ENCODE peak calls at places on chromosomes 7 and 10, in nine cellular contexts. S is tibial artery, B is endodermal cell, G is GM23248, W is choroid plexus epithelial cell, H is heart right ventricle, T is ovary, D is astrocyte of the spinal cord, R is neural progenitor cell. O is an unnamed sample.

GRCh38 chr10:33134011-33134751 is 176.2 kb upstream of the ITGB1 start:
- DNase-seq in T (no peak), S (peak; percentile 83), H (no peak), R (no peak), D (peak; percentile 95), W (peak; percentile 89), G (peak; percentile 95), B (no peak), O (peak; percentile 64)

GRCh38 chr10:86721232-86721631 is 35.2 kb upstream of the BMPR1A start:
- DNase-seq in G (no peak), W (no peak), H (no peak), D (no peak), T (no peak), S (no peak), B (no peak), R (no peak), O (no peak)

GRCh38 chr10:103276941-103277712 is at the start of gene INA:
- DNase-seq in T (no peak), B (peak; percentile 89), R (peak; percentile 94), G (peak; percentile 71), H (no peak), W (peak; percentile 39), S (no peak), D (peak; percentile 29), O (peak; percentile 15)

GRCh38 chr7:44638611-44639557 is 32.5 kb downstream of the OGDH start:
- DNase-seq in S (peak; percentile 81), H (peak; percentile 57), B (peak; percentile 66), G (peak; percentile 81), T (peak; percentile 38), R (no peak), D (peak; percentile 74), W (peak; percentile 68), O (peak; percentile 72)

GRCh38 chr10:86730227-86730626 is 26.2 kb upstream of the BMPR1A start:
- DNase-seq in W (peak; percentile 54), T (peak; percentile 68), S (peak; percentile 79), G (no peak), B (no peak), R (no peak), D (peak; percentile 31), H (no peak), O (peak; percentile 37)

GRCh38 chr7:46859963-46860475 is 721.9 kb downstream of the TNS3 start:
- DNase-seq in B (no peak), T (no peak), H (no peak), G (peak; percentile 92), S (no peak), W (peak; percentile 18), R (no peak), D (peak; percentile 28), O (no peak)

GRCh38 chr7:2036786-2037185 is 196.0 kb downstream of the MAD1L1 start:
- DNase-seq in B (no peak), S (peak; percentile 42), G (no peak), R (no peak), T (peak; percentile 18), W (no peak), D (no peak), H (no peak), O (no peak)

GRCh38 chr7:6886198-6886597 is 60.1 kb upstream of the CCZ1B start:
- DNase-seq in T (no peak), D (no peak), R (no peak), G (no peak), S (no peak), H (no peak), B (no peak), W (no peak), O (no peak)

GRCh38 chr10:117762819-117763172 is 220.2 kb downstream of the EMX2 start:
- DNase-seq in D (no peak), W (peak; percentile 24), R (no peak), S (no peak), H (no peak), G (peak; percentile 79), B (peak; percentile 33), T (no peak), O (no peak)

GRCh38 chr10:117762126-117762818 is 219.7 kb downstream of the EMX2 start:
- DNase-seq in G (no peak), H (no peak), B (no peak), R (no peak), T (no peak), S (no peak), W (no peak), D (no peak), O (no peak)

GRCh38 chr10:117768333-117769045 is 225.9 kb downstream of the EMX2 start:
- DNase-seq in B (no peak), S (no peak), R (no peak), D (no peak), T (no peak), G (peak; percentile 52), W (no peak), H (no peak), O (no peak)

GRCh38 chr10:117759266-117759665 is 216.7 kb downstream of the EMX2 start:
- DNase-seq in H (no peak), R (no peak), D (no peak), W (no peak), S (no peak), T (no peak), G (no peak), B (peak; percentile 29), O (no peak)

DNA sequence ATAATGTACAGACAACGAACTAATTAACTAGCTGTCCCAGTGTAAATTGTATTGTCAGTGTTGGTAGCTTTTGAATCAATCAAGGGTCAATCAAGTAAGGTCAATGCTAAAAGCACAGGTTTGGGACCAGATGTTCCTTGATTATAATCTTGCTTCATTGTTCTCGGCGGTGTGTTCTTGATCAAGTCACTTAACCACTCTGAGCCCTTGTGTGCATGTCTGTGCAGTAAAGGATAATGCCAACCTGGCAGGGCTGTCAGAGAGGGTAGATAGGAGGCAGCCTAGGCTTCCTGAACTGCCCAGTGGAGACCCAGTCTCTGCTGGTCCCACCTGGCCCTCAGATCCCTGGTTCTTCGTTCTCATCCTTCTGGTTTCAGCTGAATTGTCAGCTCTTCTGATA is 221.0 kb downstream of the EMX2 start:
- DNase-seq in G (no peak), B (peak; percentile 10), T (no peak), D (no peak), W (no peak), R (no peak), S (no peak), H (no peak), O (no peak)
- H3K4me3 ChIP-seq in G (no peak overlapping the region), B (no peak overlapping the region), T (no peak overlapping the region), D (no peak overlapping the region), W (no peak overlapping the region), R (no peak overlapping the region), S (no peak overlapping the region), H (no peak overlapping the region), O (no peak overlapping the region)

DNA sequence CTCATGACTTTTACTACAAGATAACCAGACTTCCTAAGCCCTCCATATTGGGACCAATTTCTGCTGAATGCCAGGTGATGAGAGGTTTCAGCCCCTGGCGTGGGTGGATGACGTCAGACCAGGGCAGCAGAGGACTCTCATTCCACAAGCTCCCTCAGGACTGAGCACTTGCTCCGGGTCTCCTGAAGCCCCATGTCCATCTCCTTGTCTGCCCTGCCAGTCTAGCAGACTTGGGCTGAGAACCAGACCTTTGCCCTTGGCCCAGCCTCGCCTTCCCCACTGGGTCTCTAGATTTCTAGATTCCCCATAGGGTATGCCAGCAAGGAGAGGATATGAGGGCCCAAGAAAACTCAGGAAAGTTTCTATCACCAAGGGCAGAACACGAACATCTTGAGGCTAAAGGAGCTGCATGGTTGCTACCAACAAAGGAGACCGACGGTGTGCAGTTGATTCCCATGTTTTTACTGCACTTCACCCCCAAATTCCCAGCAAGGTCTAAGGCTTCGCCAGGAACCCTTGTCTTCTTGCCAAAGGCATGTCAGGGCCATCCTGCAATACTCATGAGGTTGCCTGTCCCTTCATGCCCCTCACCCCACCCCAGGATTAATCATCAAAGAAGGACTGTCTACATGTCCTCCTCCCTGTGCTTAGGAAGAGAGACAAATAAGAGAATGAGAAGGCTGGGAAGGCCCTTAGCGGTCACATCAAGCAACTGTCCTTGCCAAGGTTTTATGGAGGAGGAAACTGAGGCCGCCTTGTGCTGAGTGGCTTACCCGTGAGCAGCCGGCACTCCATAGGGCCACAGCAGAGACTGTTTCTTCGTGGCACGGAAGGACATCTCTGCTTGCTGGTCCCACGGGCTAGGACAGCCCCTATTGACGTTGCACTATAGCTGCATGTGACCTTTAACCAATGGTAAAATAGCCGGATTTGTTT is 96.5 kb upstream of the MACROH2A2 start:
- DNase-seq in S (no peak), B (peak; percentile 33), W (no peak), R (no peak), D (no peak), H (no peak), G (no peak), T (no peak), O (no peak)
- H3K4me3 ChIP-seq in S (no peak overlapping the region), B (no peak overlapping the region), W (no peak overlapping the region), R (no peak overlapping the region), D (no peak overlapping the region), H (no peak overlapping the region), G (no peak overlapping the region), T (no peak overlapping the region), O (no peak overlapping the region)

GRCh38 chr10:8902926-8903325 is 848.4 kb downstream of the GATA3 start:
- DNase-seq in R (no peak), S (no peak), T (no peak), H (no peak), D (no peak), G (no peak), B (no peak), W (no peak), O (no peak)

GRCh38 chr10:8912108-8912507 is 857.6 kb downstream of the GATA3 start:
- DNase-seq in G (no peak), T (no peak), H (no peak), R (no peak), W (no peak), D (no peak), B (no peak), S (no peak), O (no peak)

GRCh38 chr10:8910314-8910713 is 855.8 kb downstream of the GATA3 start:
- DNase-seq in G (no peak), W (no peak), D (no peak), T (no peak), R (no peak), H (no peak), S (no peak), B (peak; percentile 49), O (peak; percentile 16)

GRCh38 chr10:8911032-8911431 is 856.5 kb downstream of the GATA3 start:
- DNase-seq in G (no peak), B (no peak), S (no peak), D (no peak), H (no peak), W (no peak), R (no peak), T (no peak), O (no peak)

GRCh38 chr10:8908013-8908412 is 853.5 kb downstream of the GATA3 start:
- DNase-seq in R (peak; percentile 17), T (no peak), H (no peak), G (no peak), B (peak; percentile 82), D (no peak), S (no peak), W (no peak), O (no peak)
- H3K4me3 ChIP-seq in R (no peak overlapping the region), T (no peak overlapping the region), H (no peak overlapping the region), G (no peak overlapping the region), B (no peak overlapping the region), D (no peak overlapping the region), S (no peak overlapping the region), W (no peak overlapping the region), O (no peak overlapping the region)

DNA sequence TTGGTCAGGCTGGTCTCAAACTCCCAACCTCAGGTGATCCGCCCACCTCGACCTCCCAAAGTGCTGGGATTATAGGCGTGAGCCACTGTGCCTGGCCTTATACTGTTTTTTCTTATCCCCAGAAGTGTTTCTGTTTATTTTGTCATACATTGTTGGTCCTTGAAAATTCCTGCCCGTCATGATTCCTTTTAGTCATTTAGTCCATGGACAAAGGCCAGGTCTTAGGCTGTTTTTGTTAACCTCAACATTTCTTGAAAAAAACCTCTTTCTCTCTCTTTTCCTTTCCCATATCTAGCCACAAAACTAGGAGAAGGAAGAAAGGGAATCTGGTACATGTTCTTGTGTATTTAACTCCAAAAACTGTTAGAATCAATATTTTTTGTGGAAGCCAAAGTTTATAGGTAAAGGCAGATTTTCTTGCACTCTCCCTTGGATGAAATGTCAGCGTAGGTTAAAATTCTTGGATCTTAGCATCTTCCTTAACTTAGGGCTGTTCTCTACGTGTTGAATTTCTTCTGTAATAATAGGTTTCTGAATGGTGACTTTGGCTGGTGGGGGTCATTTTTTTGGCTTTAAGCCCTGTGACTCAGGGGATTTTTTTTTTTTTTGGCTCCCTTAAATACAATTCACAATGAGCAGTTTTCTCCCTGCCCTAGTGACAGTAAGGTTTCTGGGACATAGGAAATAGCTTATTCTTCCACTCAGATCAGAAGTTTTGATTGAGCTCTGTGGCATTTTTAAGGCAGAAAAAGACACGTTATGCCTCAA is 500.8 kb downstream of the AUTS2 start:
- DNase-seq in W (no peak), S (no peak), B (no peak), G (peak; percentile 10), T (no peak), D (peak; percentile 52), H (no peak), R (no peak), O (no peak)
- H3K4me3 ChIP-seq in W (no peak overlapping the region), S (no peak overlapping the region), B (no peak overlapping the region), G (no peak overlapping the region), T (no peak overlapping the region), D (no peak overlapping the region), H (no peak overlapping the region), R (no peak overlapping the region), O (no peak overlapping the region)